ENCODE peak calls at places on chromosomes 13 and 19, in ten cellular contexts. P is T-helper 17 cell, N is cardiac fibroblast, B is AG09319, Q is anterior cingulate cortex, J is activated T-helper 1 cell treated with Interleukin-2 at 50 U/mL for 16 hours, F is fibroblast of the aortic adventitia, X is left ventricle myocardium superior, M is non-pigmented ciliary epithelial cell, L is dorsolateral prefrontal cortex. H is an unnamed sample.

GRCh38 chr13:81293594-81294164 is 952.8 kb upstream of the SPRY2 start:
- DNase-seq in F (no peak), M (no peak), L (no peak), X (no peak), P (no peak), Q (no peak), J (no peak), N (no peak), B (no peak), H (no peak)

GRCh38 chr19:18523841-18524240 is 2.0 kb upstream of the ELL start:
- DNase-seq in J (no peak), Q (no peak), B (no peak), P (no peak), L (no peak), F (no peak), N (no peak), X (no peak), M (no peak), H (no peak)

GRCh38 chr13:35855531-35856019 is 275.6 kb downstream of the DCLK1 start:
- DNase-seq in Q (peak), J (no peak), B (no peak), M (no peak), P (no peak), N (no peak), F (no peak), L (peak), X (no peak), H (peak)

GRCh38 chr13:113599396-113599795 is 14.8 kb downstream of the TFDP1 start:
- DNase-seq in M (no peak), Q (no peak), X (no peak), F (no peak), N (no peak), L (no peak), P (peak), J (no peak), B (no peak), H (no peak)

GRCh38 chr19:51114087-51114714 is 6.0 kb upstream of the CTU1 start:
- DNase-seq in X (no peak), F (no peak), P (no peak), Q (no peak), J (no peak), B (no peak), N (no peak), M (no peak), L (no peak), H (no peak)

GRCh38 chr13:113881614-113882265 is 17.9 kb upstream of the GAS6 start:
- DNase-seq in J (no peak), M (no peak), X (peak), N (no peak), F (peak), Q (no peak), L (no peak), B (no peak), P (no peak), H (no peak)

GRCh38 chr13:111912991-111913781 is 153.8 kb upstream of the SOX1 start:
- DNase-seq in P (no peak), B (no peak), F (no peak), N (no peak), X (no peak), L (peak), M (no peak), J (no peak), Q (no peak), H (no peak)

GRCh38 chr19:48975947-48976847 is 11.1 kb downstream of the FTL start:
- DNase-seq in X (no peak), J (no peak), B (no peak), P (no peak), M (no peak), F (no peak), Q (no peak), N (no peak), L (no peak), H (peak)

GRCh38 chr13:30864352-30865130 is 41.5 kb upstream of the MEDAG start:
- DNase-seq in N (peak), X (no peak), J (no peak), F (peak), Q (no peak), P (no peak), L (no peak), M (peak), B (peak), H (peak)

GRCh38 chr13:105202384-105202783 is 1333.1 kb downstream of the EFNB2 start:
- DNase-seq in M (no peak), Q (peak), L (no peak), F (peak), J (no peak), P (no peak), B (no peak), N (peak), X (no peak), H (peak)

GRCh38 chr13:113856716-113857065 is 7.2 kb downstream of the GAS6 start:
- DNase-seq in B (no peak), M (no peak), J (no peak), X (peak), Q (no peak), L (peak), F (peak), N (peak), P (no peak), H (peak)

GRCh38 chr13:78136966-78137365 is 218.3 kb upstream of the EDNRB start:
- DNase-seq in Q (no peak), F (no peak), M (no peak), L (no peak), N (no peak), X (no peak), B (no peak), P (no peak), J (no peak), H (no peak)

GRCh38 chr19:18414504-18415176 is 4.6 kb upstream of the SSBP4 start:
- DNase-seq in M (no peak), N (no peak), F (no peak), Q (no peak), L (no peak), B (no peak), X (peak), P (no peak), J (no peak), H (peak)

GRCh38 chr19:50376166-50377050 is at the start of gene NR1H2:
- DNase-seq in Q (peak), P (peak), F (peak), M (peak), L (peak), B (peak), J (peak), N (peak), X (peak), H (peak)

GRCh38 chr13:110471833-110472162 is 89.7 kb downstream of the RAB20 start:
- DNase-seq in N (peak), B (no peak), X (no peak), P (no peak), J (no peak), F (no peak), M (peak), Q (no peak), L (peak), H (peak)

GRCh38 chr19:43725468-43725867 is 9.6 kb downstream of the IRGC start:
- DNase-seq in Q (no peak), P (no peak), X (no peak), M (no peak), L (no peak), B (no peak), F (no peak), N (peak), J (no peak), H (no peak)